ENCODE peak calls at places on chromosomes 6 and 20, in nine cellular contexts. C, F, J, S, D, L, I, E and G are unnamed samples.
A peak's percentile ranks its signal among the peaks of the same experiment; 100 is the strongest.

GRCh38 chr20:23100021-23100753 is 14.1 kb upstream of the CD93 start:
- DNase-seq in D (peak; percentile 49), S (no peak), I (no peak), L (no peak), F (no peak), E (no peak), C (no peak), J (no peak), G (no peak)

GRCh38 chr6:129748901-129749748 is 39.1 kb upstream of the ARHGAP18 start:
- DNase-seq in F (no peak), D (no peak), L (no peak), C (no peak), E (no peak), I (no peak), J (no peak), S (no peak), G (no peak)

GRCh38 chr20:2528671-2529070 is 7.7 kb upstream of the TMC2 start:
- DNase-seq in C (no peak), S (no peak), L (no peak), I (no peak), J (no peak), F (no peak), D (no peak), E (no peak), G (no peak)

GRCh38 chr6:52514514-52514913 is 62.3 kb downstream of the TRAM2 start:
- DNase-seq in F (no peak), L (no peak), E (no peak), S (no peak), J (no peak), I (no peak), D (peak; percentile 86), C (no peak), G (no peak)

GRCh38 chr6:132715204-132715603 is 1.3 kb upstream of the VNN1 start:
- DNase-seq in E (peak; percentile 43), S (peak; percentile 30), I (no peak), D (no peak), F (no peak), J (no peak), L (no peak), C (no peak), G (no peak)

GRCh38 chr6:92263864-92264263 is 1155.5 kb downstream of the EPHA7 start:
- DNase-seq in J (no peak), S (no peak), L (no peak), E (no peak), C (no peak), I (no peak), D (no peak), F (no peak), G (no peak)

GRCh38 chr6:13432526-13433218 is 54.7 kb downstream of the GFOD1 start:
- DNase-seq in J (no peak), L (no peak), S (no peak), D (no peak), E (no peak), C (no peak), F (no peak), I (no peak), G (no peak)

GRCh38 chr6:148907573-148907972 is 160.7 kb downstream of the UST start:
- DNase-seq in I (no peak), C (no peak), L (no peak), S (no peak), D (no peak), J (no peak), E (no peak), F (no peak), G (no peak)

GRCh38 chr20:64065062-64065972 is 2.3 kb downstream of the TCEA2 start:
- DNase-seq in F (no peak), E (no peak), I (no peak), L (no peak), S (no peak), J (no peak), C (no peak), D (no peak), G (peak; percentile 36)

GRCh38 chr20:17667445-17667844 is 14.6 kb downstream of the RRBP1 start:
- DNase-seq in E (no peak), J (no peak), F (no peak), I (no peak), S (no peak), D (no peak), C (no peak), L (no peak), G (no peak)

GRCh38 chr6:118787746-118788419 is 106.1 kb upstream of the ASF1A start:
- DNase-seq in J (no peak), I (no peak), E (no peak), L (no peak), D (peak; percentile 58), C (no peak), S (peak; percentile 94), F (no peak), G (no peak)

GRCh38 chr6:135269399-135270005 is 88.4 kb downstream of the MYB start:
- DNase-seq in F (no peak), E (no peak), J (no peak), D (no peak), C (no peak), L (no peak), S (no peak), I (no peak), G (no peak)

GRCh38 chr20:58017237-58017969 is 211.1 kb downstream of the ANKRD60 start:
- DNase-seq in J (no peak), E (no peak), D (peak; percentile 79), I (no peak), F (no peak), C (peak; percentile 26), S (no peak), L (no peak), G (no peak)

GRCh38 chr6:142373268-142374089 is 71.7 kb downstream of the ADGRG6 start:
- DNase-seq in L (no peak), J (no peak), F (no peak), S (no peak), D (no peak), I (no peak), E (no peak), C (no peak), G (no peak)

GRCh38 chr6:162014069-162014811 is 713.3 kb downstream of the PRKN start:
- DNase-seq in D (no peak), C (no peak), S (no peak), I (no peak), F (no peak), J (no peak), L (no peak), E (peak; percentile 50), G (no peak)

GRCh38 chr20:51622004-51622874 is 79.7 kb upstream of the NFATC2 start:
- DNase-seq in S (no peak), D (no peak), I (no peak), F (no peak), L (no peak), E (no peak), J (no peak), C (no peak), G (no peak)

GRCh38 chr20:45911486-45912343 is at the start of gene PLTP:
- DNase-seq in D (peak; percentile 86), E (peak; percentile 87), J (peak; percentile 44), I (no peak), S (peak; percentile 70), C (peak; percentile 70), L (no peak), F (peak; percentile 62), G (no peak)

GRCh38 chr6:90368601-90369000 is 72.0 kb upstream of the BACH2 start:
- DNase-seq in C (no peak), F (no peak), I (no peak), D (no peak), S (no peak), J (peak; percentile 93), E (no peak), L (no peak), G (no peak)

GRCh38 chr6:161111256-161111655 is 119.7 kb downstream of the MAP3K4 start:
- DNase-seq in J (no peak), C (no peak), D (no peak), E (no peak), F (no peak), L (no peak), S (no peak), I (no peak), G (no peak)

GRCh38 chr6:54056105-54056504 is 55.1 kb upstream of the MLIP start:
- DNase-seq in F (no peak), L (no peak), C (no peak), J (no peak), I (no peak), E (no peak), S (no peak), D (no peak), G (no peak)

GRCh38 chr6:170131351-170131750 is 159.5 kb downstream of the DLL1 start:
- DNase-seq in L (no peak), I (no peak), S (no peak), C (no peak), E (no peak), F (no peak), D (peak; percentile 37), J (no peak), G (no peak)

GRCh38 chr20:50108571-50109235 is 4.2 kb downstream of the UBE2V1 start:
- DNase-seq in D (peak; percentile 48), I (no peak), S (no peak), C (peak; percentile 43), E (no peak), J (no peak), L (no peak), F (no peak), G (no peak)